ENCODE peak calls at places on chromosomes 6 and 20, in four cellular contexts. B is epithelial cell of esophagus, D is right cardiac atrium, S is body of pancreas. M is an unnamed sample.

GRCh38 chr6:125931733-125932450 is 24.7 kb upstream of the HINT3 start:
- DNase-seq in S (no peak), D (no peak), B (no peak), M (no peak)

GRCh38 chr20:12113468-12114371 is 196.0 kb downstream of the BTBD3 start:
- DNase-seq in D (peak; percentile 37), S (peak; percentile 42), B (no peak), M (peak; percentile 24)

GRCh38 chr6:38153076-38153475 is 333.5 kb downstream of the ZFAND3 start:
- DNase-seq in S (peak; percentile 5), B (no peak), D (no peak), M (no peak)

GRCh38 chr6:109454483-109455160 is 950 bp downstream of the MICAL1 start:
- DNase-seq in B (no peak), D (no peak), S (peak; percentile 70), M (no peak)

GRCh38 chr6:7832904-7833752 is 77.5 kb downstream of the TXNDC5 start:
- DNase-seq in B (no peak), S (no peak), D (no peak), M (no peak)

GRCh38 chr20:17442588-17442987 is 88.6 kb downstream of the BFSP1 start:
- DNase-seq in B (no peak), D (no peak), S (no peak), M (no peak)

GRCh38 chr6:149046822-149047246 is 270.7 kb upstream of the TAB2 start:
- DNase-seq in S (no peak), D (no peak), B (no peak), M (no peak)

GRCh38 chr6:112117554-112117953 is 30.2 kb downstream of the FAM229B start:
- DNase-seq in B (peak; percentile 63), S (no peak), D (no peak), M (no peak)

GRCh38 chr6:106002005-106002404 is 84.1 kb upstream of the PRDM1 start:
- DNase-seq in B (no peak), D (no peak), S (no peak), M (no peak)

GRCh38 chr20:17558154-17558940 is 11.5 kb upstream of the DSTN start:
- DNase-seq in B (peak; percentile 85), S (peak; percentile 56), D (peak; percentile 61), M (peak; percentile 89)

GRCh38 chr6:83055366-83055964 is 10.2 kb downstream of the UBE3D start:
- DNase-seq in S (peak; percentile 44), D (no peak), B (peak; percentile 52), M (peak; percentile 28)

GRCh38 chr6:111874030-111874425 is 776 bp upstream of the FYN start:
- DNase-seq in S (no peak), D (peak; percentile 29), B (peak; percentile 18), M (peak; percentile 42)

GRCh38 chr6:101129851-101130250 is 248.7 kb upstream of the ASCC3 start:
- DNase-seq in S (no peak), B (no peak), D (no peak), M (no peak)

GRCh38 chr6:168035098-168035660 is 37.7 kb downstream of the KIF25 start:
- DNase-seq in S (peak; percentile 64), D (peak; percentile 64), B (peak; percentile 43), M (peak; percentile 70)

GRCh38 chr6:50843842-50844241 is 25.2 kb downstream of the TFAP2B start:
- DNase-seq in S (no peak), B (peak; percentile 41), D (no peak), M (no peak)

GRCh38 chr20:38129893-38130609 is 35.0 kb downstream of the TGM2 start:
- DNase-seq in S (no peak), D (no peak), B (no peak), M (peak; percentile 10)

GRCh38 chr20:50627747-50628146 is 63.6 kb downstream of the RIPOR3 start:
- DNase-seq in B (no peak), D (no peak), S (no peak), M (no peak)

GRCh38 chr20:47318027-47318595 is 38.4 kb downstream of the ZMYND8 start:
- DNase-seq in D (peak; percentile 38), B (peak; percentile 70), S (no peak), M (peak; percentile 66)

GRCh38 chr20:17654649-17655285 is 27.3 kb downstream of the RRBP1 start:
- DNase-seq in B (peak; percentile 27), D (no peak), S (peak; percentile 42), M (peak; percentile 66)

GRCh38 chr20:62835931-62836861 is 19.3 kb downstream of the COL9A3 start:
- DNase-seq in S (no peak), D (no peak), B (peak; percentile 46), M (no peak)

GRCh38 chr20:44717986-44718385 is 2.8 kb downstream of the CCN5 start:
- DNase-seq in B (no peak), D (no peak), S (no peak), M (no peak)

GRCh38 chr6:6599468-6599873 is 11.0 kb downstream of the LY86 start:
- DNase-seq in D (peak; percentile 38), B (peak; percentile 31), S (peak; percentile 67), M (no peak)

GRCh38 chr6:37916675-37917074 is 97.1 kb downstream of the ZFAND3 start:
- DNase-seq in B (peak; percentile 79), D (no peak), S (no peak), M (no peak)

GRCh38 chr20:64038252-64038578 is 2.2 kb downstream of the C20orf204 start:
- DNase-seq in D (no peak), B (no peak), S (no peak), M (no peak)

GRCh38 chr20:64041040-64041780 is 5.2 kb downstream of the C20orf204 start:
- DNase-seq in B (no peak), D (no peak), S (no peak), M (no peak)

GRCh38 chr20:64040231-64041039 is 4.5 kb downstream of the C20orf204 start:
- DNase-seq in B (no peak), D (no peak), S (no peak), M (no peak)

GRCh38 chr20:64038579-64039292 is 2.8 kb downstream of the C20orf204 start:
- DNase-seq in B (peak; percentile 85), D (peak; percentile 83), S (peak; percentile 75), M (peak; percentile 76)

GRCh38 chr20:64039293-64040160 is 3.5 kb downstream of the C20orf204 start:
- DNase-seq in D (no peak), S (no peak), B (no peak), M (no peak)
- H3K4me3 ChIP-seq in D (peak overlapping the region; percentile 49), S (no peak overlapping the region), B (peak overlapping the region; percentile 42), M (no peak overlapping the region)

GRCh38 chr6:10403385-10404106 is 11.3 kb downstream of the TFAP2A start:
- DNase-seq in B (peak; percentile 97), D (no peak), S (no peak), M (no peak)

GRCh38 chr6:10404107-10404798 is 10.6 kb downstream of the TFAP2A start:
- DNase-seq in D (peak; percentile 88), B (peak; percentile 97), S (peak; percentile 93), M (peak; percentile 76)

GRCh38 chr6:10402648-10403311 is 12.1 kb downstream of the TFAP2A start:
- DNase-seq in D (no peak), B (no peak), S (no peak), M (no peak)

GRCh38 chr6:10406556-10406955 is 8.3 kb downstream of the TFAP2A start:
- DNase-seq in S (no peak), D (no peak), B (peak; percentile 84), M (no peak)

DNA sequence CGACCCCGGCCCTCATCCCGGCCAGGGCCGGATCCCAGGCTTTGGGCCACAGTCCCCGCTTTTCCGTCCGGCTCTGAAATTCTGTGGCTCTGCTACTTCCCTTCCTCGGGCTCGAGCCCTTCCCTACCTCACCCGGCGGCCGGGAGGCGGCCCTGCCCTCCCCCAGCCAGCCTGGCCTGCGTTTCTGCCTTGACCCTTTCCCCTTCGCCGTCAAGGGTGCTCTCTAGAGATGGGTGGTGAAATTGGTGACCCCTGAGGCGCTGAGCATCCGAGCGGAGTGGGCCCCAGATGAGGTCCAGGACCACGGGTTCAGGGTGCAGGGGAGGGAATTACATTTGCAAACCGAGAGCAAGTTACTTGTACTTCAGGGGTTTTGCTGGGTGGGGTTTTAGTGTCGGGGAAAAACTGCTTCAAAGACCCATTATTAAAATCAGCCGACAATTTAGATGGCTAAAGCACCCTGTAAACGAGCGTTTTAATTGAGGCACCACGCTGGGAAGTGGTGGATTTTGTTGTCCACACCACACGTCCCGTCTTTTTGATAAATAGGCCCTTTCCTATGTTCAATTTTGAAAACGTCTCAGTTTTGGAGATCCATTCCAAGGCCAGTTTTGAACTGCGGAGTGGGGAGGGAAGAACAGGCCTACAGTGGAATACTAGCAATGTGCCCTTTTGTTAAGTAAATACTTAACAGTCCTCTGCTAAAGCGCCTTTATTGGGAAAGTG is 9.9 kb downstream of the TFAP2A start:
- DNase-seq in D (no peak), S (no peak), B (no peak), M (no peak)
- H3K4me3 ChIP-seq in D (peak overlapping the region; percentile 51), S (no peak overlapping the region), B (peak overlapping the region; percentile 84), M (peak overlapping the region; percentile 52)

DNA sequence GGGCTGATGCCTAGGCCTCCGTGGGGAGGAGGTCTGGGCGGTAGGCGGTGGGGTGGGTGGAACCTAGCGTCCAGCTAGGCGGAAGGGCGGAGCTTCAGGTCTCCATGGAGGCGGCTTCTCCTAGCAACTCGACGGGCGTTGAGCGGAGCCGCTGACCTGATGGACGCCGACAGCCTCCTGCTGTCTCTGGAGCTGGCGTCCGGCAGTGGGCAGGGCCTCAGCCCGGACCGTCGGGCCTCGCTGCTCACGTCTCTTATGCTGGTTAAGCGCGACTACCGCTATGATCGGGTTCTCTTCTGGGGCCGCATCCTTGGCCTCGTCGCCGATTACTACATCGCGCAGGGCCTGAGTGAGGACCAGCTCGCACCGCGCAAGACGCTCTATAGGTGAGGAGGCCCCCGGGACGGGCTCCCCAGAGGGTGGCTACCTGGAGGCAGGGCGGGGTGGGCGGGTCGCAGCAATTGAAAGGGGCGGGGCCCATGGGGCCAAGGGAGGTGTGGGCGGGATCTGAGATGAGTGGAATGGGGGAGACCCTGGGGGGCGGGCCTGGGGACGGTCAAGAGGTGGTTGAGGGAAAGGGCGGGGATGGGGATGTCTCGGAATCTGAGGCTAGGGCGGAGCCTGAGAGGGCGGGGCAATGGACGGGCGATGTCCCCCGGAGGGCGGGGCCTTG is at the start of gene RSPH9:
- DNase-seq in S (peak; percentile 58), B (peak; percentile 58), D (peak; percentile 79), M (peak; percentile 82)
- H3K4me3 ChIP-seq in S (no peak within 1 kb of the TSS), B (peak within 1 kb of the TSS; percentile 25), D (peak within 1 kb of the TSS; percentile 60), M (peak within 1 kb of the TSS; percentile 50)

GRCh38 chr6:16705403-16705993 is 55.8 kb downstream of the ATXN1 start:
- DNase-seq in D (no peak), B (no peak), S (no peak), M (no peak)

GRCh38 chr6:16706029-16706428 is 55.2 kb downstream of the ATXN1 start:
- DNase-seq in D (no peak), B (peak; percentile 94), S (no peak), M (no peak)

GRCh38 chr6:16707101-16707783 is 54.0 kb downstream of the ATXN1 start:
- DNase-seq in B (no peak), S (no peak), D (no peak), M (no peak)

GRCh38 chr6:16700202-16700997 is 60.9 kb downstream of the ATXN1 start:
- DNase-seq in D (no peak), B (no peak), S (no peak), M (no peak)

DNA sequence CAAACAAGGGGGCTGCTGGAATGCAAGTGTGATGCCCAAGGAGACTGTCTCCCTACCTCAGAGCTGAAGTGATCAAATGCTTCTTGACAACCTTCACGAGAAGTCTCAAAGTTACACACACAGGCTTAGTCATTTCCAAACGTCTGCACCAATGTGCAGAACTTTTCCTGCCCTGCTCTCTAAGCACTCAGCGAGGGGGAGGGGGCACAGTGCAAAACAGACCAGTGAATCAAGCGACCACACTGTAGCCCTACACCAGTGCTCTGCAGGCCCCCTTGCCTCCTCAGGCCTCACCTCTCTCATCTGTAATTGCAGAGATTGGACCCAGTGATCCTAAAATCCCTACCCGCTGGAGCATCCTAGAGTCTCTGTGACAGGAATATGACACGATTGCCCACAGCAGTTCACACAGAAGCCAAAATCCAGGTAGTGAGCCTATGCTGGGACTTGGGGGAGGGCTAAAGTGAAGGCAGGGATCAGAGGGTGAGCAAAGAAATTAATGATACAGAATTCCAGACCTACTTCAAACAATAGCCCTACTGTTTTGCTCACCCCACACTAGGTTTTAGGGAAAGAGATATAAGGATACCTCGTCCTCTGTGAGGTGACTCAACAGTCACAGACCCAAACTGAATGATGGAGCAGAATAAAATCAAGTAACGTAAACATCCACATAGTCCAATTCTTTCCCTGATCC is 56.4 kb downstream of the ATXN1 start:
- DNase-seq in D (no peak), B (peak; percentile 69), S (no peak), M (no peak)
- H3K4me3 ChIP-seq in D (no peak overlapping the region), B (no peak overlapping the region), S (no peak overlapping the region), M (peak overlapping the region; percentile 16)